ENCODE peak calls at places on chromosome 3, in seven cellular contexts. E is CD4-positive, alpha-beta T cell; P is IMR-90; K is body of pancreas; W is sigmoid colon; L is fibroblast of lung; Y is ecto neural progenitor cell. J is an unnamed sample.

GRCh38 chr3:108406661-108407206 is 103.7 kb downstream of the MYH15 start:
- DNase-seq in E (no peak), P (peak), K (peak), W (no peak), L (peak), Y (no peak), J (no peak)

GRCh38 chr3:56988874-56989433 is 71.5 kb upstream of the SPATA12 start:
- DNase-seq in E (peak), P (peak), K (peak), W (peak), L (peak), Y (peak), J (peak)

GRCh38 chr3:31165399-31165860 is 271.0 kb upstream of the GADL1 start:
- DNase-seq in E (no peak), P (peak), K (no peak), W (no peak), L (peak), Y (no peak), J (no peak)

GRCh38 chr3:195007794-195008193 is 263.2 kb downstream of the XXYLT1 start:
- DNase-seq in E (no peak), P (no peak), K (no peak), W (peak), L (no peak), Y (no peak), J (no peak)

GRCh38 chr3:94185753-94186152 is 122.9 kb downstream of the NSUN3 start:
- DNase-seq in E (no peak), P (no peak), K (no peak), W (no peak), L (peak), Y (no peak), J (no peak)

GRCh38 chr3:161296814-161297213 is 74.5 kb downstream of the SPTSSB start:
- DNase-seq in E (no peak), P (no peak), K (no peak), W (no peak), L (no peak), Y (no peak), J (no peak)

GRCh38 chr3:46829699-46830208 is 33.5 kb downstream of the MYL3 start:
- DNase-seq in E (no peak), P (no peak), K (no peak), W (no peak), L (no peak), Y (no peak), J (no peak)

GRCh38 chr3:159616234-159616825 is 372.3 kb upstream of the IL12A start:
- DNase-seq in E (no peak), P (peak), K (no peak), W (no peak), L (peak), Y (no peak), J (no peak)

GRCh38 chr3:149536429-149536828 is 61.9 kb downstream of the TM4SF4 start:
- DNase-seq in E (no peak), P (no peak), K (peak), W (peak), L (peak), Y (peak), J (no peak)